ENCODE peak calls at places on chromosome 12, in eight cellular contexts. H, S, U, C, T, F, Y and Q are unnamed samples.

GRCh38 chr12:78167510-78167909 is 336.8 kb downstream of the NAV3 start:
- DNase-seq in Y (no peak), F (no peak), T (no peak), C (no peak), U (no peak), S (no peak), H (no peak), Q (no peak)

GRCh38 chr12:4899361-4899760 is 10.3 kb upstream of the KCNA1 start:
- DNase-seq in C (no peak), S (no peak), H (no peak), Y (no peak), U (no peak), T (no peak), F (no peak), Q (no peak)

GRCh38 chr12:19757317-19757877 is 318.1 kb downstream of the AEBP2 start:
- DNase-seq in C (no peak), F (peak; percentile 27), U (no peak), T (no peak), S (peak; percentile 64), Y (no peak), H (no peak), Q (no peak)

GRCh38 chr12:115146453-115146852 is 462.5 kb upstream of the TBX3 start:
- DNase-seq in F (no peak), S (no peak), U (no peak), Y (no peak), T (no peak), H (no peak), C (no peak), Q (no peak)

GRCh38 chr12:113348849-113349536 is 9.4 kb upstream of the PLBD2 start:
- DNase-seq in C (no peak), H (no peak), S (no peak), F (no peak), U (no peak), T (no peak), Y (no peak), Q (no peak)

GRCh38 chr12:117342682-117343081 is 18.7 kb downstream of the NOS1 start:
- DNase-seq in F (no peak), C (no peak), U (no peak), H (no peak), T (no peak), S (no peak), Y (no peak), Q (peak; percentile 41)

GRCh38 chr12:94710933-94711332 is 60.6 kb upstream of the TMCC3 start:
- DNase-seq in F (peak; percentile 26), H (no peak), C (no peak), U (peak; percentile 25), T (peak; percentile 2), Y (no peak), S (peak; percentile 4), Q (no peak)

GRCh38 chr12:96099431-96099830 is 64.0 kb upstream of the LTA4H start:
- DNase-seq in Y (no peak), U (no peak), H (no peak), T (no peak), F (no peak), C (no peak), S (no peak), Q (no peak)

GRCh38 chr12:123231931-123232330 is 1.0 kb downstream of the MPHOSPH9 start:
- DNase-seq in F (no peak), H (no peak), U (no peak), Y (no peak), S (no peak), T (no peak), C (no peak), Q (peak; percentile 24)

DNA sequence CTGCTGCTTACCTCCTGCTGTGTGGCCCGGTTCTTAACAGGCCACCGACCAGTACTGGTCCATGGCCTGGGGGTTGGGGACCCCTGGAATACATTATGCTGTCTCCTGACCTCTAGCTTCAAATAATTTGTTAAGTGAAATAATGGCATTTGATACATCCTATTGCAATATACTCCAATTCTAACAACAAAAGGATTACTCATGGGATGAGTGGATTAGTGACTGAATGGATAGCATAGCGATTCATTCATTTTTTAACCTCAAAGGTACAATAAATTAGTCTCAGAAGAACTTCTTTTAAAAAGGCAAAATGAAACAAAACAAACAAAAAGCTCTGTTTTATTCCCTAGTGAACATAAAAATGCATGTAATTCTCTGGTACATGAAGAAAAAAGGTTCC is 147.9 kb upstream of the PKP2 start:
- DNase-seq in H (no peak), T (no peak), U (no peak), F (no peak), C (no peak), S (no peak), Y (no peak), Q (no peak)
- TF ChIP-seq CTCF in H (no peak), T (no peak), U (no peak), F (no peak), C (no peak), S (no peak), Y (no peak), Q (no peak)

DNA sequence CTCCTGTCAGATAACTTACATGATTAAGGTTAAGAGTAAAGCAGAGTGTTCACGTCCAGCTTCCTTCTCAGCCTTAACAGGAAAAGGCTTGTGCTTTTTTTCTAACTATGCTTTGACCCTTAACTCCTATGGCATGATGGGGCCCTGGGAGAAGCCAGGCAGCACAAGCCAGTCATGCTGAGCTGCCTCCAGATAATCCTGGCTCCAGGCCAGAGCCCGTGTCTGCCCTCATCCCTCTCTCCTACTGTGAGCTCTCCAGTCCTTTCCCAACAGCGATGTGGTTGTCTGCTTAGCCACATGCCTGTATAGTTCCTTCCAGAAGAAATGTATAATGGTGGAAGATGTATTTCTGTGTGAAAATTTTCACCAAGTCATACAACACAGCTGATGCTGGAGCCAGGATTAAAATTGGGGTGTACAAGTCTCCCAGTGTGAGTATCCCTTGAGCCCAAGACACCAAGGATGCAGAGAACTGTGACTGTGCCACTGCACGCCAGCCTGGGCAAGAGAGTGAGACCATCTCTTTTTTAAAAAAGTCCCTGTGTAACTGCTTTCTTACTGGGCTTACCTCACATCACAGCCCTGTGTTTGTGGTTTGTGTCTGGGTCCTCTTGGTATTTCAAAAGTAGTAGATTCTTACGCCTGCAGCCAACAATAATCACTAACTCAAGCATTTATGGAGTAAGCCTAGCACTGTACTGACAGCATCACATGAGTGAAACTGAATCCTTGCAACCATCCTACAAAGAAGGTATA is 7.9 kb upstream of the ITFG2 start:
- DNase-seq in Y (peak; percentile 59), C (no peak), S (peak; percentile 82), H (peak; percentile 55), T (no peak), F (peak; percentile 79), U (no peak), Q (no peak)
- H3K27ac ChIP-seq in Y (peak overlapping the region; percentile 39), C (no peak overlapping the region), S (peak overlapping the region; percentile 36), H (peak overlapping the region; percentile 56), T (no peak overlapping the region), F (peak overlapping the region; percentile 84), U (no peak overlapping the region), Q (no peak overlapping the region)

GRCh38 chr12:52232916-52233461 is at the start of gene KRT7:
- DNase-seq in T (no peak), Y (no peak), S (no peak), H (no peak), C (no peak), U (no peak), F (no peak), Q (peak; percentile 88)
- TF ChIP-seq CTCF in T (no peak), Y (no peak), S (no peak), H (no peak), C (no peak), U (no peak), F (no peak), Q (peak; percentile 33)

DNA sequence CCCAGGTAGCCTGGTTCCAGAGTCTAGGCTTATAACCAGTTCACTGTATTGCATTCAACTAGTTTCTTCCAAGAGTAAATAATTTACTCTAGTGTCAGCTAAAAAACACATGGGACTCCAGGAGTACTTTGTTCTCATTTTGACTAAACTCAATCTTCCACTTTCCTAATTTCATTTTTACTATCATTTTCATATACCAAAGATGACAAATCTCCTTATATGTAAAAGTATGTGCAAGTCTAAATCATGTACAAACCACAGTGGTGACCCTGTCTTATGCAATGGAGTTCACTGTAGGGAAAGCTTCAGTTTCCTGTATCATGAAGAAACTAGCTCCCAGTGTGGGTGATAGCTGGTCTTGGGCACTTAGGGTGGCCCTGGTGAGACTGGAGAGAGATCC is 151.5 kb downstream of the HELB start:
- DNase-seq in U (no peak), F (no peak), C (no peak), Y (no peak), S (no peak), T (no peak), H (no peak), Q (no peak)
- H3K27ac ChIP-seq in U (no peak overlapping the region), F (no peak overlapping the region), C (no peak overlapping the region), Y (no peak overlapping the region), S (no peak overlapping the region), T (no peak overlapping the region), H (no peak overlapping the region), Q (no peak overlapping the region)

GRCh38 chr12:57777367-57777766 is 5.0 kb downstream of the EEF1AKMT3 start:
- DNase-seq in H (no peak), F (no peak), T (no peak), S (no peak), Y (no peak), C (no peak), U (no peak), Q (no peak)

GRCh38 chr12:57781241-57781640 is 1.3 kb upstream of the TSFM start:
- DNase-seq in F (no peak), T (no peak), S (no peak), Y (no peak), U (no peak), H (no peak), C (no peak), Q (no peak)

GRCh38 chr12:57780284-57780897 is 2.2 kb upstream of the TSFM start:
- DNase-seq in H (no peak), S (no peak), U (no peak), C (no peak), Y (no peak), T (no peak), F (no peak), Q (no peak)

GRCh38 chr12:57781801-57782200 is 786 bp upstream of the TSFM start:
- DNase-seq in H (no peak), S (no peak), U (no peak), Y (no peak), F (no peak), C (no peak), T (no peak), Q (no peak)

DNA sequence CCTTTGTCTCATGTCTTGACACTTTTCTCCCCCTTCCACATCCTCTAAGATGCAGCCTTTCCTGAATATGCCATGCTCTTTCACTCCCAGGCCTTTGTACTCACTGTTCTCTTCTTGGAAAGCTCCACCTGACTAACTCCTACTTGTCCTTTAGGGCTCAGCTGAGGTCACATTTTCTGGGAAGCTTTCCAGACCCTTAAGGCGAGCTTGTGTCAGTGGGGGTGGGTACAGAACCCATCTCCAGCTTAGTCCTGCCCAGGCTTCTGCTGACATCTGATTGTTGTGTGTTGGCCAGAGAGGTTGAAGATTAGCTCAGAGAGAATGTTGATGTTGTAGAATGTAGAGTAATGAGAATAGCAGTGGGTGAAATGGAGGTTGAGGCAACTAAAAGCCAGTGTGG is 2.9 kb upstream of the TSFM start:
- DNase-seq in T (no peak), H (no peak), U (no peak), F (no peak), Y (no peak), S (peak; percentile 46), C (no peak), Q (no peak)
- TF ChIP-seq CTCF in T (no peak), H (no peak), U (no peak), F (no peak), Y (no peak), S (no peak), C (no peak), Q (no peak)

GRCh38 chr12:75959506-75959905 is 72.1 kb downstream of the PHLDA1 start:
- DNase-seq in U (no peak), T (no peak), C (no peak), S (no peak), F (no peak), Y (no peak), H (no peak), Q (no peak)
- H3K27ac ChIP-seq in U (no peak overlapping the region), T (no peak overlapping the region), C (no peak overlapping the region), S (no peak overlapping the region), F (no peak overlapping the region), Y (no peak overlapping the region), H (no peak overlapping the region), Q (no peak overlapping the region)

GRCh38 chr12:50175716-50176026 is 8.5 kb upstream of the CERS5 start:
- DNase-seq in C (no peak), T (no peak), H (no peak), F (no peak), Y (no peak), S (no peak), U (no peak), Q (no peak)
- TF ChIP-seq CTCF in C (no peak), T (peak; percentile 21), H (no peak), F (no peak), Y (no peak), S (no peak), U (no peak), Q (peak; percentile 21)